ENCODE peak calls at places on chromosomes 6 and 20, in nine cellular contexts. B is HFFc6; D is EH; N is CD4-positive, alpha-beta memory T cell; G is activated T-cell treated with anti-CD3 and anti-CD28 coated beads for 4 hours; Q is ureter; A is GM23338; P is left kidney; M is DMS79. W is an unnamed sample.

GRCh38 chr20:45012682-45013302 is 46.5 kb downstream of the STK4 start:
- DNase-seq in B (peak), D (peak), N (no peak), G (no peak), Q (no peak), A (peak), P (no peak), M (no peak), W (no peak)

GRCh38 chr6:170459451-170459850 is 93.7 kb downstream of the PSMB1 start:
- DNase-seq in B (peak), D (peak), N (no peak), G (no peak), Q (no peak), A (no peak), P (no peak), M (no peak), W (no peak)

GRCh38 chr6:14873132-14873531 is 372.7 kb upstream of the JARID2 start:
- DNase-seq in B (no peak), D (no peak), N (no peak), G (no peak), Q (no peak), A (no peak), P (no peak), M (no peak), W (no peak)

GRCh38 chr6:71124340-71124739 is 164.3 kb upstream of the OGFRL1 start:
- DNase-seq in B (no peak), D (no peak), N (no peak), G (no peak), Q (no peak), A (no peak), P (no peak), M (no peak), W (no peak)

GRCh38 chr20:57483287-57484050 is 41.5 kb downstream of the CTCFL start:
- DNase-seq in B (no peak), D (no peak), N (no peak), G (no peak), Q (no peak), A (no peak), P (no peak), M (no peak), W (no peak)

GRCh38 chr6:144574796-144575195 is 289.7 kb downstream of the UTRN start:
- DNase-seq in B (no peak), D (no peak), N (no peak), G (no peak), Q (no peak), A (no peak), P (no peak), M (no peak), W (no peak)

GRCh38 chr6:108651781-108652227 is 91.1 kb downstream of the FOXO3 start:
- DNase-seq in B (peak), D (peak), N (no peak), G (no peak), Q (no peak), A (no peak), P (no peak), M (no peak), W (no peak)

GRCh38 chr6:163324928-163325784 is 89.4 kb upstream of the QKI start:
- DNase-seq in B (no peak), D (no peak), N (no peak), G (no peak), Q (no peak), A (no peak), P (peak), M (no peak), W (no peak)

GRCh38 chr20:6657111-6657510 is 110.4 kb upstream of the BMP2 start:
- DNase-seq in B (no peak), D (no peak), N (no peak), G (no peak), Q (no peak), A (no peak), P (no peak), M (no peak), W (no peak)

GRCh38 chr20:46021361-46022359 is 7.4 kb upstream of the SLC12A5 start:
- DNase-seq in B (no peak), D (no peak), N (no peak), G (peak), Q (no peak), A (peak), P (peak), M (peak), W (peak)

GRCh38 chr20:23513164-23513563 is 22.2 kb downstream of the CST8 start:
- DNase-seq in B (no peak), D (no peak), N (no peak), G (no peak), Q (no peak), A (no peak), P (no peak), M (no peak), W (no peak)

GRCh38 chr6:148620579-148621298 is 126.1 kb upstream of the UST start:
- DNase-seq in B (no peak), D (no peak), N (no peak), G (no peak), Q (no peak), A (no peak), P (no peak), M (no peak), W (no peak)

GRCh38 chr6:39956951-39957350 is 22.7 kb upstream of the MOCS1 start:
- DNase-seq in B (no peak), D (peak), N (no peak), G (no peak), Q (no peak), A (no peak), P (no peak), M (no peak), W (no peak)

GRCh38 chr6:30494275-30494990 is 5.1 kb downstream of the HLA-E start:
- DNase-seq in B (no peak), D (no peak), N (peak), G (no peak), Q (no peak), A (no peak), P (no peak), M (no peak), W (no peak)

GRCh38 chr20:49286689-49287551 is 9.1 kb upstream of the ZNFX1 start:
- DNase-seq in B (peak), D (peak), N (no peak), G (no peak), Q (no peak), A (peak), P (peak), M (no peak), W (no peak)

GRCh38 chr6:73580247-73581149 is 59.7 kb upstream of the EEF1A1 start:
- DNase-seq in B (peak), D (peak), N (peak), G (peak), Q (peak), A (peak), P (peak), M (no peak), W (no peak)

GRCh38 chr6:42222450-42222849 is 4.8 kb upstream of the MRPS10 start:
- DNase-seq in B (no peak), D (peak), N (no peak), G (no peak), Q (no peak), A (no peak), P (no peak), M (no peak), W (no peak)

GRCh38 chr20:20713244-20713765 is 861 bp upstream of the RALGAPA2 start:
- DNase-seq in B (no peak), D (peak), N (no peak), G (no peak), Q (no peak), A (no peak), P (no peak), M (no peak), W (no peak)

GRCh38 chr6:119077643-119078448 is 618 bp downstream of the FAM184A start:
- DNase-seq in B (no peak), D (peak), N (peak), G (peak), Q (peak), A (peak), P (peak), M (peak), W (peak)

GRCh38 chr6:121520337-121521163 is 85.1 kb downstream of the GJA1 start:
- DNase-seq in B (peak), D (peak), N (no peak), G (no peak), Q (no peak), A (peak), P (no peak), M (no peak), W (no peak)

GRCh38 chr6:29995346-29995777 is 53.0 kb downstream of the HLA-A start:
- DNase-seq in B (no peak), D (peak), N (no peak), G (no peak), Q (peak), A (no peak), P (no peak), M (no peak), W (no peak)

GRCh38 chr6:128601060-128601459 is 80.7 kb upstream of the PTPRK start:
- DNase-seq in B (no peak), D (peak), N (no peak), G (no peak), Q (no peak), A (no peak), P (peak), M (no peak), W (no peak)

GRCh38 chr6:169960891-169961611 is 209.6 kb downstream of the ERMARD start:
- DNase-seq in B (no peak), D (no peak), N (no peak), G (no peak), Q (peak), A (no peak), P (peak), M (no peak), W (no peak)

GRCh38 chr6:139588076-139588639 is 213.7 kb upstream of the CITED2 start:
- DNase-seq in B (peak), D (peak), N (no peak), G (no peak), Q (no peak), A (no peak), P (peak), M (peak), W (peak)

GRCh38 chr6:72424476-72424875 is 197.4 kb upstream of the KCNQ5 start:
- DNase-seq in B (no peak), D (no peak), N (no peak), G (no peak), Q (no peak), A (no peak), P (no peak), M (no peak), W (no peak)

GRCh38 chr20:5688431-5688972 is 61.7 kb upstream of the SHLD1 start:
- DNase-seq in B (no peak), D (no peak), N (no peak), G (no peak), Q (no peak), A (no peak), P (peak), M (no peak), W (no peak)

GRCh38 chr20:64165866-64166600 is 1.8 kb downstream of the MYT1 start:
- DNase-seq in B (no peak), D (no peak), N (no peak), G (no peak), Q (no peak), A (no peak), P (no peak), M (no peak), W (no peak)

GRCh38 chr6:120077489-120077888 is 727.9 kb upstream of the MAN1A1 start:
- DNase-seq in B (no peak), D (no peak), N (no peak), G (no peak), Q (no peak), A (peak), P (peak), M (no peak), W (no peak)

GRCh38 chr20:18537651-18538050 is 29.6 kb upstream of the SMIM26 start:
- DNase-seq in B (peak), D (peak), N (no peak), G (no peak), Q (no peak), A (no peak), P (no peak), M (no peak), W (no peak)

GRCh38 chr6:155245193-155245592 is 18.6 kb upstream of the CLDN20 start:
- DNase-seq in B (no peak), D (no peak), N (no peak), G (no peak), Q (no peak), A (no peak), P (no peak), M (no peak), W (no peak)

GRCh38 chr6:16436550-16436949 is 198.2 kb downstream of the GMPR start:
- DNase-seq in B (no peak), D (no peak), N (peak), G (peak), Q (no peak), A (no peak), P (no peak), M (no peak), W (no peak)

GRCh38 chr6:169139179-169139971 is 114.3 kb downstream of the THBS2 start:
- DNase-seq in B (no peak), D (no peak), N (no peak), G (no peak), Q (peak), A (no peak), P (no peak), M (no peak), W (no peak)

GRCh38 chr6:143755301-143755744 is 77.6 kb downstream of the PHACTR2 start:
- DNase-seq in B (no peak), D (no peak), N (no peak), G (no peak), Q (peak), A (no peak), P (peak), M (no peak), W (no peak)

GRCh38 chr6:101558712-101559111 is 165.2 kb downstream of the GRIK2 start:
- DNase-seq in B (no peak), D (no peak), N (no peak), G (no peak), Q (no peak), A (no peak), P (no peak), M (no peak), W (no peak)

GRCh38 chr6:6317825-6318733 is 2.4 kb downstream of the F13A1 start:
- DNase-seq in B (no peak), D (no peak), N (no peak), G (no peak), Q (no peak), A (peak), P (peak), M (no peak), W (no peak)

GRCh38 chr6:166554316-166554715 is 32.2 kb downstream of the RAMACL start:
- DNase-seq in B (no peak), D (peak), N (no peak), G (no peak), Q (no peak), A (no peak), P (peak), M (no peak), W (no peak)

GRCh38 chr20:47934761-47935160 is 149.5 kb upstream of the SULF2 start:
- DNase-seq in B (no peak), D (no peak), N (no peak), G (no peak), Q (no peak), A (no peak), P (no peak), M (no peak), W (no peak)

W was measured in NCI-H187.